ENCODE peak calls at places on chromosome 11, in five cellular contexts. One of them, this sample, is unnamed.

GRCh38 chr11:14981507-14981906 is 9.4 kb upstream of the CALCA start:
- DNase-seq in stimulated activated CD8-positive, alpha-beta memory T cell treated with anti-CD3 and anti-CD28 coated beads, Interleukin-15, amount 100 ng/mL, for 1 hour: no peak
- DNase-seq in activated naive CD4-positive, alpha-beta T cell: no peak
- DNase-seq in GM20000: no peak
- DNase-seq in naive thymus-derived CD8-positive, alpha-beta T cell: no peak
- DNase-seq in this sample: no peak

GRCh38 chr11:36265793-36266628 is 23.2 kb downstream of the COMMD9 start:
- DNase-seq in stimulated activated CD8-positive, alpha-beta memory T cell treated with anti-CD3 and anti-CD28 coated beads, Interleukin-15, amount 100 ng/mL, for 1 hour: peak
- DNase-seq in activated naive CD4-positive, alpha-beta T cell: no peak
- DNase-seq in GM20000: peak
- DNase-seq in naive thymus-derived CD8-positive, alpha-beta T cell: peak
- DNase-seq in this sample: peak

GRCh38 chr11:75384438-75385080 is 14.8 kb upstream of the RPS3 start:
- DNase-seq in stimulated activated CD8-positive, alpha-beta memory T cell treated with anti-CD3 and anti-CD28 coated beads, Interleukin-15, amount 100 ng/mL, for 1 hour: peak
- DNase-seq in activated naive CD4-positive, alpha-beta T cell: peak
- DNase-seq in GM20000: peak
- DNase-seq in naive thymus-derived CD8-positive, alpha-beta T cell: peak
- DNase-seq in this sample: peak

GRCh38 chr11:75524576-75525432 is 937 bp downstream of the GDPD5 start:
- DNase-seq in stimulated activated CD8-positive, alpha-beta memory T cell treated with anti-CD3 and anti-CD28 coated beads, Interleukin-15, amount 100 ng/mL, for 1 hour: no peak
- DNase-seq in activated naive CD4-positive, alpha-beta T cell: no peak
- DNase-seq in GM20000: peak
- DNase-seq in naive thymus-derived CD8-positive, alpha-beta T cell: peak
- DNase-seq in this sample: peak

GRCh38 chr11:14969922-14970323 is 2.2 kb downstream of the CALCA start:
- DNase-seq in stimulated activated CD8-positive, alpha-beta memory T cell treated with anti-CD3 and anti-CD28 coated beads, Interleukin-15, amount 100 ng/mL, for 1 hour: no peak
- DNase-seq in activated naive CD4-positive, alpha-beta T cell: no peak
- DNase-seq in GM20000: no peak
- DNase-seq in naive thymus-derived CD8-positive, alpha-beta T cell: peak
- DNase-seq in this sample: no peak

GRCh38 chr11:104570088-104570701 is 328.1 kb downstream of the CASP12 start:
- DNase-seq in stimulated activated CD8-positive, alpha-beta memory T cell treated with anti-CD3 and anti-CD28 coated beads, Interleukin-15, amount 100 ng/mL, for 1 hour: no peak
- DNase-seq in activated naive CD4-positive, alpha-beta T cell: no peak
- DNase-seq in GM20000: no peak
- DNase-seq in naive thymus-derived CD8-positive, alpha-beta T cell: no peak
- DNase-seq in this sample: no peak

GRCh38 chr11:26188559-26188958 is 143.4 kb upstream of the ANO3 start:
- DNase-seq in stimulated activated CD8-positive, alpha-beta memory T cell treated with anti-CD3 and anti-CD28 coated beads, Interleukin-15, amount 100 ng/mL, for 1 hour: no peak
- DNase-seq in activated naive CD4-positive, alpha-beta T cell: no peak
- DNase-seq in GM20000: no peak
- DNase-seq in naive thymus-derived CD8-positive, alpha-beta T cell: no peak
- DNase-seq in this sample: no peak

GRCh38 chr11:74397531-74398243 is 546 bp downstream of the PGM2L1 start:
- DNase-seq in stimulated activated CD8-positive, alpha-beta memory T cell treated with anti-CD3 and anti-CD28 coated beads, Interleukin-15, amount 100 ng/mL, for 1 hour: peak
- DNase-seq in activated naive CD4-positive, alpha-beta T cell: no peak
- DNase-seq in GM20000: peak
- DNase-seq in naive thymus-derived CD8-positive, alpha-beta T cell: peak
- DNase-seq in this sample: peak

GRCh38 chr11:46930089-46930488 is 6.5 kb upstream of the CSTPP1 start:
- DNase-seq in stimulated activated CD8-positive, alpha-beta memory T cell treated with anti-CD3 and anti-CD28 coated beads, Interleukin-15, amount 100 ng/mL, for 1 hour: no peak
- DNase-seq in activated naive CD4-positive, alpha-beta T cell: no peak
- DNase-seq in GM20000: no peak
- DNase-seq in naive thymus-derived CD8-positive, alpha-beta T cell: no peak
- DNase-seq in this sample: no peak

This sample was measured in CD4-positive, CD25-positive, alpha-beta regulatory T cell.